ENCODE peak calls at places on chromosomes 7 and 10, in four cellular contexts. J, U, H and B are unnamed samples. For H3K4me1, the result is how much of the 10 kb centered on the place peaks cover.

GRCh38 chr7:69879989-69880388 is 281.7 kb downstream of the AUTS2 start:
- DNase-seq in U (no peak), J (no peak), H (no peak), B (no peak)

GRCh38 chr10:35768011-35768410 is 125.9 kb upstream of the FZD8 start:
- DNase-seq in J (no peak), H (no peak), U (no peak), B (no peak)

GRCh38 chr10:23448323-23448722 is 9.4 kb downstream of the OTUD1 start:
- DNase-seq in U (no peak), H (no peak), J (no peak), B (no peak)

GRCh38 chr7:155557778-155558177 is 11.4 kb upstream of the CNPY1 start:
- DNase-seq in J (no peak), H (no peak), U (no peak), B (no peak)

GRCh38 chr7:8357536-8357935 is 75.9 kb upstream of the NXPH1 start:
- DNase-seq in U (no peak), H (no peak), J (no peak), B (no peak)

GRCh38 chr7:155652156-155653124 is 8.0 kb downstream of the RBM33 start:
- DNase-seq in U (no peak), H (no peak), J (no peak), B (no peak)

GRCh38 chr7:105196473-105196872 is 182.5 kb downstream of the KMT2E start:
- DNase-seq in J (no peak), H (no peak), U (peak), B (no peak)

GRCh38 chr7:152000191-152000590 is 25.3 kb upstream of the GALNT11 start:
- DNase-seq in J (no peak), H (no peak), U (no peak), B (no peak)

GRCh38 chr7:33727415-33727814 is 177.9 kb upstream of the BMPER start:
- DNase-seq in J (no peak), H (no peak), U (no peak), B (no peak)

GRCh38 chr7:5780801-5781496 is 514 bp downstream of the RNF216 start:
- DNase-seq in H (peak), U (no peak), J (no peak), B (peak)

GRCh38 chr7:43668035-43668434 is 61.3 kb downstream of the COA1 start:
- DNase-seq in J (no peak), H (no peak), U (no peak), B (no peak)

GRCh38 chr7:156606135-156606534 is 34.4 kb upstream of the RNF32 start:
- DNase-seq in H (no peak), J (no peak), U (no peak), B (no peak)

GRCh38 chr7:37065779-37066271 is 341.5 kb upstream of the AOAH start:
- DNase-seq in H (no peak), J (no peak), U (no peak), B (no peak)

GRCh38 chr10:131805696-131806095 is 95.1 kb upstream of the PPP2R2D start:
- DNase-seq in H (no peak), J (no peak), U (no peak), B (no peak)

GRCh38 chr7:75762350-75762917 is 9.6 kb downstream of the CCL26 start:
- DNase-seq in U (peak), J (no peak), H (no peak), B (no peak)

GRCh38 chr10:24643679-24644209 is 79.9 kb downstream of the ARHGAP21 start:
- DNase-seq in H (no peak), J (no peak), U (no peak), B (no peak)

GRCh38 chr10:66455304-66455703 is 470.5 kb upstream of the LRRTM3 start:
- DNase-seq in H (no peak), J (no peak), U (no peak), B (no peak)

GRCh38 chr10:122756656-122757055 is 57.0 kb upstream of the C10orf120 start:
- DNase-seq in H (no peak), U (no peak), J (no peak), B (no peak)

GRCh38 chr7:7439564-7439963 is 96.1 kb downstream of the COL28A1 start:
- DNase-seq in H (no peak), J (no peak), U (no peak), B (no peak)

GRCh38 chr7:39663263-39663662 is 39.9 kb downstream of the RALA start:
- DNase-seq in J (no peak), H (no peak), U (no peak), B (no peak)

GRCh38 chr7:19051767-19052375 is 65.6 kb downstream of the TWIST1 start:
- DNase-seq in H (no peak), J (no peak), U (peak), B (no peak)

GRCh38 chr10:29381230-29381563 is 92.3 kb downstream of the LYZL1 start:
- DNase-seq in J (no peak), U (no peak), H (no peak), B (no peak)
- H3K4me1 ChIP-seq in J (under half), U (under half), H (under half), B (under half)

GRCh38 chr10:133088524-133089460 is 1.1 kb downstream of the ADGRA1 start:
- DNase-seq in U (peak), H (no peak), J (no peak), B (no peak)
- H3K4me3 ChIP-seq in U (peak), H (peak), J (no peak), B (peak)

DNA sequence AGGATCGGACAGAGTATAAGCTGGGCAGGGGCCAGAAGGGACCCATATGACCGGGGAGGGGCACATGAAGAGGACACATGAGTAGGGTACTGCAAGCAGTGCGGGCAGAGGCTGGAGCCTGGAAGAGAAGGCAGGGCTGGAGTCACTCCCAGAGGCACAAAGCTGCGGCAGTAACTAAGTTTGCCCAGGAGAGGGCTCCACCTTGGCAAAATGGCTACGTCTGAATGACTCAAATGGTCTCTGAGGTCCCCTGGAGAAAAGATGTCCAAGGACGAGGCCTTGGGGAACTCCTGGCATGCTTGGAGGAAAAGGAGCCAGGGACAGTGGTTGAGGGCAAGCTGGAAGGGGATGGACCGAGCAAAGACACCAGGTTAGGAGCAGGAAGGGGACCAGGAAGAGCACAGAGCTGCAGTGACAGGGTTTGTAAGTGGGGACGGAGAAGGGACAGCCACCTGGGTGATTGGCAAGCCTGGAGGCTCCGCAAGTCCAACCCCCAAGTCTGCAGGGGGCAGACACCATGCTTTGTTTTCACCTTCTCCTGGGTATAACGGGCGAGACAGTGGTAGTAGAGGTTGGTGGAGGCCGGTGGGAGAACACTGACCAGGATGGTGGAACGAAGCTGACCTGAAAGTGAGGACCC is 43.1 kb upstream of the LBX1 start:
- DNase-seq in H (peak), U (peak), J (no peak), B (no peak)
- TF ChIP-seq CTCF in H (peak), U (peak), J (peak), B (peak)

GRCh38 chr10:121592155-121592890 is 5.9 kb downstream of the FGFR2 start:
- DNase-seq in U (no peak), H (no peak), J (no peak), B (no peak)
- H3K4me1 ChIP-seq in U (under half), H (under half), J (under half), B (under half)

GRCh38 chr10:100745882-100746412 is 565 bp downstream of the PAX2 start:
- DNase-seq in U (no peak), J (no peak), H (no peak), B (no peak)

GRCh38 chr10:100747061-100747825 is 1.9 kb downstream of the PAX2 start:
- DNase-seq in J (no peak), H (no peak), U (no peak), B (no peak)

GRCh38 chr10:100744980-100745881 is at the start of gene PAX2:
- DNase-seq in H (no peak), U (no peak), J (no peak), B (no peak)

GRCh38 chr10:100747826-100748231 is 2.4 kb downstream of the PAX2 start:
- DNase-seq in J (no peak), U (no peak), H (no peak), B (no peak)

GRCh38 chr10:100746413-100746931 is 1.1 kb downstream of the PAX2 start:
- DNase-seq in H (no peak), J (no peak), U (no peak), B (no peak)
- H3K4me3 ChIP-seq in H (no peak), J (no peak), U (no peak), B (no peak)

GRCh38 chr7:1421020-1421790 is 38.1 kb downstream of the MICALL2 start:
- DNase-seq in J (no peak), H (no peak), U (no peak), B (no peak)

GRCh38 chr7:1418505-1419309 is 40.6 kb downstream of the MICALL2 start:
- DNase-seq in H (no peak), J (no peak), U (peak), B (no peak)

GRCh38 chr7:1421946-1422345 is 37.3 kb downstream of the MICALL2 start:
- DNase-seq in H (no peak), J (no peak), U (no peak), B (no peak)

GRCh38 chr7:1419310-1419634 is 40.0 kb downstream of the MICALL2 start:
- DNase-seq in H (no peak), U (no peak), J (no peak), B (no peak)

DNA sequence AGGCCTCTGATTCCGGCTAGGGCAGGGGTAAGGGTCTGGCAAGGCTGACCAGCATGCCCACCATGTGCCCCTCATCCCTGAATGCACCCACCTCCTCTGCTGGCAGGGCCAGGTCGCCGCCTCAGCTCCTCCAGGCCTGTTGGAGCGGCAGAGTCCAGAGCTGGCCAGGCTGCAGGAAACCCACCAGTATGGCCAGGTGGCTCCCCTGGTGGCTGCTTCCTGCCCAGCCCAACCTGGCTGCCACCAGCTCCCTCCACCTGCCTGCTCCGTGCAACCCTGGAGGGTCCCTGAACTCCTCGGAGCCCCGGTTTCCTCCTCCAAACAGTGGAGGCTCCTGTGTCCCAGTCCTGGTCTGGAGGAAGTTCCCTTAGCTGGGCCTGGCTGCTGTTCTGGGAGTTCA is 39.6 kb downstream of the MICALL2 start:
- DNase-seq in U (no peak), J (no peak), H (no peak), B (no peak)
- TF ChIP-seq CTCF in U (peak), J (no peak), H (no peak), B (no peak)